ENCODE peak calls at places on chromosomes 3 and 15, in seven cellular contexts. X, Y, Z, R, I, C and K are unnamed samples.

GRCh38 chr3:37026851-37027250 is 33.5 kb downstream of the MLH1 start:
- DNase-seq in C (no peak), R (no peak), Z (no peak), Y (no peak), X (no peak), I (no peak), K (no peak)

GRCh38 chr15:85124173-85124572 is 142.5 kb downstream of the PDE8A start:
- DNase-seq in Z (no peak), R (no peak), I (no peak), Y (no peak), C (no peak), X (no peak), K (no peak)

GRCh38 chr3:195761031-195761430 is 40.3 kb downstream of the MUC20 start:
- DNase-seq in R (no peak), C (no peak), I (no peak), Y (no peak), Z (no peak), X (no peak), K (no peak)

GRCh38 chr15:70299931-70300858 is 202.5 kb upstream of the TLE3 start:
- DNase-seq in Z (no peak), C (peak; percentile 69), X (peak; percentile 81), I (no peak), R (peak; percentile 42), Y (no peak), K (no peak)

GRCh38 chr15:58362262-58362922 is 69.4 kb upstream of the LIPC start:
- DNase-seq in X (no peak), Z (peak; percentile 14), C (no peak), I (no peak), Y (no peak), R (no peak), K (no peak)

GRCh38 chr3:143875566-143875965 is 27.3 kb upstream of the SLC9A9 start:
- DNase-seq in I (no peak), Y (no peak), C (no peak), X (no peak), Z (no peak), R (no peak), K (no peak)

GRCh38 chr3:46675426-46675825 is 18.1 kb downstream of the ALS2CL start:
- DNase-seq in C (no peak), X (no peak), Z (no peak), I (no peak), Y (no peak), R (no peak), K (no peak)

GRCh38 chr3:126845910-126846309 is 137.0 kb upstream of the PLXNA1 start:
- DNase-seq in C (no peak), R (no peak), I (no peak), X (no peak), Z (no peak), Y (no peak), K (no peak)

GRCh38 chr3:151169262-151169661 is 33.8 kb downstream of the GPR171 start:
- DNase-seq in C (no peak), Z (peak; percentile 85), Y (no peak), X (no peak), I (no peak), R (no peak), K (no peak)

GRCh38 chr3:101677436-101678286 is 729 bp upstream of the ZBTB11 start:
- DNase-seq in X (no peak), C (no peak), Z (peak; percentile 37), R (no peak), Y (no peak), I (no peak), K (no peak)

GRCh38 chr15:93656041-93656440 is 567.0 kb upstream of the RGMA start:
- DNase-seq in Y (no peak), R (no peak), I (no peak), C (no peak), X (no peak), Z (peak; percentile 5), K (no peak)

GRCh38 chr15:89898628-89899302 is 5.0 kb upstream of the AP3S2 start:
- DNase-seq in Y (peak; percentile 39), X (peak; percentile 16), Z (peak; percentile 72), C (no peak), R (peak; percentile 23), I (no peak), K (peak; percentile 26)

GRCh38 chr15:63465104-63465503 is 39.3 kb upstream of the USP3 start:
- DNase-seq in Z (no peak), Y (no peak), R (no peak), I (no peak), X (no peak), C (no peak), K (peak; percentile 51)

GRCh38 chr3:16071246-16071645 is 103.2 kb upstream of the GALNT15 start:
- DNase-seq in I (no peak), Z (no peak), C (no peak), Y (no peak), X (no peak), R (no peak), K (no peak)

GRCh38 chr15:72285927-72286516 is 13.7 kb upstream of the PARP6 start:
- DNase-seq in Y (peak; percentile 52), X (peak; percentile 47), I (no peak), Z (peak; percentile 64), C (peak; percentile 12), R (peak; percentile 38), K (no peak)

GRCh38 chr3:148711981-148712666 is 14.4 kb downstream of the AGTR1 start:
- DNase-seq in X (no peak), I (no peak), Z (no peak), R (no peak), Y (no peak), C (no peak), K (no peak)

GRCh38 chr3:32245200-32245599 is 6.7 kb downstream of the CMTM8 start:
- DNase-seq in I (no peak), Z (no peak), R (no peak), X (no peak), C (no peak), Y (no peak), K (no peak)

GRCh38 chr3:82100378-82100777 is 338.9 kb upstream of the GBE1 start:
- DNase-seq in Y (no peak), C (no peak), R (no peak), X (no peak), I (no peak), Z (no peak), K (no peak)

GRCh38 chr15:69082041-69082502 is 67.6 kb downstream of the NOX5 start:
- DNase-seq in R (no peak), X (no peak), Y (no peak), Z (no peak), C (no peak), I (no peak), K (peak; percentile 9)

GRCh38 chr3:139289866-139290524 is 53.8 kb upstream of the MRPS22 start:
- DNase-seq in Z (no peak), X (no peak), Y (no peak), C (no peak), I (no peak), R (no peak), K (no peak)

GRCh38 chr3:106610362-106610997 is 741.7 kb upstream of the CBLB start:
- DNase-seq in Z (no peak), X (no peak), R (no peak), I (no peak), C (no peak), Y (no peak), K (no peak)

GRCh38 chr3:72593881-72594397 is 254.3 kb downstream of the SHQ1 start:
- DNase-seq in R (no peak), C (no peak), Z (peak; percentile 56), I (no peak), X (no peak), Y (no peak), K (no peak)

GRCh38 chr15:70578196-70578595 is 185.2 kb downstream of the UACA start:
- DNase-seq in Y (no peak), X (no peak), R (no peak), I (no peak), C (no peak), Z (no peak), K (no peak)